ENCODE peak calls at places on chromosomes 6 and 20, in five cellular contexts. One of them, this sample, is unnamed. For H3K4me1 and H3K9me3, the result is how much of the 10 kb centered on the place peaks cover.

GRCh38 chr6:169918239-169918953 is 167.0 kb downstream of the ERMARD start:
- DNase-seq in ovary: no peak
- DNase-seq in pancreas: no peak
- DNase-seq in mammary epithelial cell: no peak
- DNase-seq in heart left ventricle: no peak
- DNase-seq in this sample: no peak

GRCh38 chr20:63977392-63978276 is 1.8 kb downstream of the SAMD10 start:
- DNase-seq in ovary: no peak
- DNase-seq in pancreas: peak
- DNase-seq in mammary epithelial cell: no peak
- DNase-seq in heart left ventricle: peak
- DNase-seq in this sample: no peak

GRCh38 chr6:29943053-29943966 is 978 bp downstream of the HLA-A start:
- DNase-seq in ovary: peak
- DNase-seq in pancreas: no peak
- DNase-seq in mammary epithelial cell: no peak
- DNase-seq in heart left ventricle: no peak
- DNase-seq in this sample: peak

GRCh38 chr6:16759181-16759645 is 2.0 kb downstream of the ATXN1 start:
- DNase-seq in ovary: no peak
- DNase-seq in pancreas: no peak
- DNase-seq in mammary epithelial cell: peak
- DNase-seq in heart left ventricle: no peak
- DNase-seq in this sample: no peak

GRCh38 chr6:109305028-109305427 is 77.2 kb downstream of the CD164 start:
- DNase-seq in ovary: no peak
- DNase-seq in pancreas: no peak
- DNase-seq in mammary epithelial cell: no peak
- DNase-seq in heart left ventricle: no peak
- DNase-seq in this sample: no peak

GRCh38 chr6:30238178-30238795 is 25.1 kb upstream of the TRIM26 start:
- DNase-seq in ovary: no peak
- DNase-seq in pancreas: no peak
- DNase-seq in mammary epithelial cell: no peak
- DNase-seq in heart left ventricle: no peak
- DNase-seq in this sample: peak

GRCh38 chr20:56440346-56441007 is 27.9 kb upstream of the RTF2 start:
- DNase-seq in ovary: no peak
- DNase-seq in pancreas: no peak
- DNase-seq in mammary epithelial cell: no peak
- DNase-seq in heart left ventricle: no peak
- DNase-seq in this sample: no peak

GRCh38 chr6:36666726-36667591 is 11.6 kb upstream of the CDKN1A start:
- DNase-seq in ovary: peak
- DNase-seq in pancreas: peak
- DNase-seq in mammary epithelial cell: peak
- DNase-seq in heart left ventricle: peak
- DNase-seq in this sample: no peak

GRCh38 chr6:33642897-33643296 is 21.8 kb downstream of the ITPR3 start:
- DNase-seq in ovary: peak
- DNase-seq in pancreas: no peak
- DNase-seq in mammary epithelial cell: no peak
- DNase-seq in heart left ventricle: no peak
- DNase-seq in this sample: no peak

GRCh38 chr6:41326092-41326491 is 9.3 kb upstream of the NCR2 start:
- DNase-seq in ovary: no peak
- DNase-seq in pancreas: no peak
- DNase-seq in mammary epithelial cell: no peak
- DNase-seq in heart left ventricle: no peak
- DNase-seq in this sample: no peak
- H3K4me1 ChIP-seq in ovary: under half
- H3K4me1 ChIP-seq in pancreas: under half
- H3K4me1 ChIP-seq in mammary epithelial cell: under half
- H3K4me1 ChIP-seq in heart left ventricle: under half
- H3K4me1 ChIP-seq in this sample: under half

GRCh38 chr6:5438882-5439584 is 177.7 kb downstream of the FARS2 start:
- DNase-seq in ovary: no peak
- DNase-seq in pancreas: no peak
- DNase-seq in mammary epithelial cell: no peak
- DNase-seq in heart left ventricle: no peak
- DNase-seq in this sample: no peak
- H3K27ac ChIP-seq in ovary: no peak
- H3K27ac ChIP-seq in pancreas: no peak
- H3K27ac ChIP-seq in mammary epithelial cell: no peak
- H3K27ac ChIP-seq in heart left ventricle: no peak
- H3K27ac ChIP-seq in this sample: no peak

GRCh38 chr20:59708326-59708725 is 104.0 kb downstream of the PHACTR3 start:
- DNase-seq in ovary: no peak
- DNase-seq in pancreas: no peak
- DNase-seq in mammary epithelial cell: no peak
- DNase-seq in heart left ventricle: no peak
- DNase-seq in this sample: no peak
- H3K9me3 ChIP-seq in ovary: under half
- H3K9me3 ChIP-seq in pancreas: under half
- H3K9me3 ChIP-seq in mammary epithelial cell: under half
- H3K9me3 ChIP-seq in heart left ventricle: under half
- H3K9me3 ChIP-seq in this sample: under half

GRCh38 chr20:49701916-49702315 is 11.8 kb downstream of the B4GALT5 start:
- DNase-seq in ovary: no peak
- DNase-seq in pancreas: no peak
- DNase-seq in mammary epithelial cell: no peak
- DNase-seq in heart left ventricle: no peak
- DNase-seq in this sample: no peak
- H3K4me1 ChIP-seq in ovary: under half
- H3K4me1 ChIP-seq in pancreas: half or more
- H3K4me1 ChIP-seq in mammary epithelial cell: under half
- H3K4me1 ChIP-seq in heart left ventricle: under half
- H3K4me1 ChIP-seq in this sample: under half

GRCh38 chr6:111858347-111858746 is 14.9 kb downstream of the FYN start:
- DNase-seq in ovary: no peak
- DNase-seq in pancreas: no peak
- DNase-seq in mammary epithelial cell: no peak
- DNase-seq in heart left ventricle: no peak
- DNase-seq in this sample: no peak
- H3K27ac ChIP-seq in ovary: no peak
- H3K27ac ChIP-seq in pancreas: no peak
- H3K27ac ChIP-seq in mammary epithelial cell: no peak
- H3K27ac ChIP-seq in heart left ventricle: no peak
- H3K27ac ChIP-seq in this sample: peak

GRCh38 chr6:27114792-27115191 is 132.7 kb upstream of the PRSS16 start:
- DNase-seq in ovary: no peak
- DNase-seq in pancreas: no peak
- DNase-seq in mammary epithelial cell: no peak
- DNase-seq in heart left ventricle: no peak
- DNase-seq in this sample: no peak
- H3K9me3 ChIP-seq in ovary: under half
- H3K9me3 ChIP-seq in pancreas: under half
- H3K9me3 ChIP-seq in mammary epithelial cell: under half
- H3K9me3 ChIP-seq in heart left ventricle: under half
- H3K9me3 ChIP-seq in this sample: under half

GRCh38 chr20:31706607-31707257 is 15.9 kb downstream of the BCL2L1 start:
- DNase-seq in ovary: no peak
- DNase-seq in pancreas: no peak
- DNase-seq in mammary epithelial cell: no peak
- DNase-seq in heart left ventricle: no peak
- DNase-seq in this sample: no peak
- H3K4me1 ChIP-seq in ovary: under half
- H3K4me1 ChIP-seq in pancreas: half or more
- H3K4me1 ChIP-seq in mammary epithelial cell: half or more
- H3K4me1 ChIP-seq in heart left ventricle: half or more
- H3K4me1 ChIP-seq in this sample: under half

GRCh38 chr6:93827728-93828127 is 408.4 kb upstream of the EPHA7 start:
- DNase-seq in ovary: no peak
- DNase-seq in pancreas: no peak
- DNase-seq in mammary epithelial cell: no peak
- DNase-seq in heart left ventricle: no peak
- DNase-seq in this sample: no peak

GRCh38 chr6:93828553-93828952 is 409.2 kb upstream of the EPHA7 start:
- DNase-seq in ovary: no peak
- DNase-seq in pancreas: no peak
- DNase-seq in mammary epithelial cell: no peak
- DNase-seq in heart left ventricle: no peak
- DNase-seq in this sample: no peak

GRCh38 chr6:93823489-93823888 is 404.1 kb upstream of the EPHA7 start:
- DNase-seq in ovary: no peak
- DNase-seq in pancreas: no peak
- DNase-seq in mammary epithelial cell: no peak
- DNase-seq in heart left ventricle: no peak
- DNase-seq in this sample: no peak

GRCh38 chr6:93825950-93826349 is 406.6 kb upstream of the EPHA7 start:
- DNase-seq in ovary: no peak
- DNase-seq in pancreas: no peak
- DNase-seq in mammary epithelial cell: no peak
- DNase-seq in heart left ventricle: no peak
- DNase-seq in this sample: no peak

GRCh38 chr6:93829009-93829408 is 409.6 kb upstream of the EPHA7 start:
- DNase-seq in ovary: no peak
- DNase-seq in pancreas: no peak
- DNase-seq in mammary epithelial cell: no peak
- DNase-seq in heart left ventricle: no peak
- DNase-seq in this sample: no peak
- H3K27ac ChIP-seq in ovary: no peak
- H3K27ac ChIP-seq in pancreas: no peak
- H3K27ac ChIP-seq in mammary epithelial cell: no peak
- H3K27ac ChIP-seq in heart left ventricle: no peak
- H3K27ac ChIP-seq in this sample: no peak

GRCh38 chr6:152023613-152024012 is 216.1 kb downstream of the ESR1 start:
- DNase-seq in ovary: no peak
- DNase-seq in pancreas: no peak
- DNase-seq in mammary epithelial cell: no peak
- DNase-seq in heart left ventricle: no peak
- DNase-seq in this sample: no peak
- H3K9me3 ChIP-seq in ovary: under half
- H3K9me3 ChIP-seq in pancreas: under half
- H3K9me3 ChIP-seq in mammary epithelial cell: under half
- H3K9me3 ChIP-seq in heart left ventricle: under half
- H3K9me3 ChIP-seq in this sample: under half

This sample was measured in naive thymus-derived CD4-positive, alpha-beta T cell.